ENCODE peak calls at places on chromosomes 11 and 22, in ten cellular contexts. Y is adrenal gland, E is tibial nerve, L is H1, N is heart left ventricle, I is sigmoid colon, D is uterus, P is IMR-90, W is Peyer's patch, C is H54. X is an unnamed sample.

GRCh38 chr11:3642071-3642951 is 519 bp upstream of the ART5 start:
- DNase-seq in N (peak; percentile 81), I (peak; percentile 88), E (peak; percentile 53), L (peak; percentile 95), Y (peak; percentile 70), W (peak; percentile 78), D (peak; percentile 87), C (peak; percentile 62), P (peak; percentile 58), X (peak; percentile 45)

GRCh38 chr11:8886332-8886731 is 24.7 kb upstream of the AKIP1 start:
- DNase-seq in Y (no peak), D (no peak), W (no peak), C (no peak), P (peak; percentile 45), L (no peak), N (no peak), E (no peak), I (no peak), X (no peak)

GRCh38 chr11:83047515-83048225 is 24.0 kb downstream of the RAB30 start:
- DNase-seq in L (no peak), N (no peak), P (peak; percentile 65), D (no peak), C (no peak), W (no peak), I (no peak), E (no peak), Y (no peak), X (no peak)

GRCh38 chr22:38431266-38432010 is 23.6 kb downstream of the KCNJ4 start:
- DNase-seq in Y (peak; percentile 87), L (no peak), D (no peak), E (no peak), I (no peak), P (no peak), W (no peak), N (peak; percentile 59), C (no peak), X (no peak)

GRCh38 chr11:119897046-119897440 is 168.0 kb upstream of the NECTIN1 start:
- DNase-seq in I (no peak), W (no peak), N (no peak), D (no peak), L (no peak), E (no peak), P (no peak), Y (no peak), C (no peak), X (no peak)

GRCh38 chr11:112016765-112017356 is 8.3 kb upstream of the DLAT start:
- DNase-seq in Y (peak; percentile 34), P (peak; percentile 50), L (no peak), E (no peak), I (no peak), W (no peak), N (no peak), D (no peak), C (no peak), X (no peak)

GRCh38 chr22:20792221-20792965 is 18.5 kb downstream of the SERPIND1 start:
- DNase-seq in C (no peak), Y (no peak), W (no peak), P (no peak), L (no peak), D (no peak), N (no peak), I (no peak), E (no peak), X (no peak)

GRCh38 chr22:42564699-42565098 is 10.9 kb downstream of the SERHL2 start:
- DNase-seq in E (no peak), Y (no peak), W (no peak), L (no peak), I (no peak), N (no peak), D (no peak), C (no peak), P (no peak), X (no peak)

GRCh38 chr11:129968611-129969419 is 33.8 kb downstream of the PRDM10 start:
- DNase-seq in C (no peak), I (no peak), D (no peak), W (no peak), N (no peak), E (no peak), Y (no peak), P (no peak), L (no peak), X (no peak)

GRCh38 chr11:36057372-36058045 is 113.6 kb downstream of the LDLRAD3 start:
- DNase-seq in W (no peak), Y (peak; percentile 63), D (peak; percentile 73), I (peak; percentile 83), C (no peak), N (peak; percentile 45), L (no peak), P (no peak), E (peak; percentile 70), X (no peak)

DNA sequence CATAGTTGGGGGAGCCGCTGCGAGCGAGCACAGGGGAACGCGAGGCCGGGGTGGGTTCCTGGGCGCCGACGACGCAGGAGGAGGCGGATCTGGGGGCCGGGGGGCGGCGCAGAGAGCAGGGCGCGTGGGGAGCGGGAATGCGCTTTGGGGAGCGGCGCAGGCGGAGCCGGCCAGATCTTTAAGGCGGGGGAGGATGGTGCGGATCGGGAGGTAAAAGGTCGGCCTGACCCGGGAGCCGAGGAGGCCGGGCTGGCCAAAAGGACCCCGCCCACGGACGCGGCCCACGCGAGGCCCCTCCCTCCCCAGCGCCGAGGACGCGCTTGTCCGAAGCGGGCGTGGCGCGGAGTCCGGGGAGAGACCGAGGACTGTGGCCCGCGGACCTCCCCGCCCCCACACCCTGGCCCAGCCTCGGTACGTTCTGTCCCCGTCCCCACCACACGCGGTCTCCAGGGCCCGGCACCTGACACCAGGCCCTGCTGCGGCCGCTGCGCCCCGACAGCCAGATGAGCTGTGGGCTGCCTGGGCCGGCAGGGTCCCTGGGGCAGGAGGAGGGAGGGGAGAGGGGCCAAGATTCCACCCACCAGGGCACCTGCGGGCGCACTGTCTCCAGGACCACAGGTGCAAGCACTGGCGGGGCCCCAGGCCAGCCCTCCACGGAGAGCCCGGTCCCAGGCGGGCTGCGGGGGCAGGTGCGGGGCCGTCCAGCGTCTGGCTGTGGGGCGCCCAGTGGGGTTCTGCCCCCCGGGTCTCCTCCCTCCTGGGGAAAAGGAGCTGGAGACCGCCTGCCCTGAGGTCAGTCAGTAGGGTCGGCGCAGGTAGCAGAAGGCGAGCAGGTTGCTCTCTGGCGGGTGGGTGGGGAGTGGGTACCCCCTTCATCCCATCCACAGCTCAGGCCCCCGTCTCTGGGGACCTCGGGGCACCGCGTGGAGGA is 10.9 kb downstream of the PIM3 start:
- DNase-seq in N (peak; percentile 77), E (peak; percentile 61), D (peak; percentile 92), P (no peak), C (peak; percentile 65), I (peak; percentile 88), L (peak; percentile 62), W (peak; percentile 93), Y (peak; percentile 90), X (no peak)
- TF ChIP-seq POLR2A in N (no peak), E (peak; percentile 14), D (no peak), P (peak; percentile 65), C (no peak), I (no peak), L (no peak), W (peak; percentile 55), Y (no peak), X (no peak)

GRCh38 chr11:22666700-22667439 is 459 bp downstream of the GAS2 start:
- DNase-seq in I (no peak), E (no peak), P (no peak), C (no peak), Y (peak; percentile 21), W (no peak), D (no peak), N (peak; percentile 49), L (peak; percentile 77), X (peak; percentile 25)
- TF ChIP-seq POLR2A in I (no peak), E (no peak), P (no peak), C (no peak), Y (no peak), W (no peak), D (no peak), N (no peak), L (no peak), X (no peak)

DNA sequence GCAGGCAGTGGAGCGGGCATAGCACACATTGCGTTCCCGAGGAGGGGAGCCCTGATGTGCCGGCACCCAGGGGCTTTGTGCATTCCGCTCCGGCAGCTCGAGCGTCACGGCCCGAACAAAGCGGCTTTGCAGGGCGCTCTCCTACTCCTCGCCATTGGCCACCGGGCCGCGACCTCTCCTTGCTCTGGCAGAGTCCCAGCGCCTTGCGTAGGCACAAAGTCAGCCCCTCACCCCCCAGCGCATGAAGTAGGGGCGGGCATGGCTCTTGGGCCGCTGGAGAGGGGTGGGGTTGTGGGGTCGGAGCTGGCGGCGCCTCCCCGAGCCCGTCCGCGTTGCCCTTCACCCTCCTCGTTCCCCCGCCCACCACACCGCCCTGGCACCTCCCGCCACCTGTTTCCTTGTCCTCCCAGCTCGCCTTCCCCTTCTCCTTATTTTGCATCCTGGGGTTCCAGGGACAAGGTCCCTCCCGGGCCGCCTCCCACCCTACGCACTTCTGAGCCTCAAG is 781 bp upstream of the PPARA start:
- DNase-seq in E (peak; percentile 57), D (peak; percentile 55), I (peak; percentile 84), N (peak; percentile 71), Y (peak; percentile 56), P (no peak), C (peak; percentile 29), W (peak; percentile 78), L (peak; percentile 84), X (no peak)
- TF ChIP-seq POLR2A in E (peak; percentile 54), D (no peak), I (no peak), N (no peak), Y (no peak), P (no peak), C (no peak), W (peak; percentile 37), L (no peak), X (no peak)

GRCh38 chr22:28978158-28978557 is 83.5 kb downstream of the C22orf31 start:
- DNase-seq in Y (peak; percentile 68), P (peak; percentile 54), N (peak; percentile 10), W (no peak), C (peak; percentile 26), D (peak; percentile 25), L (no peak), I (no peak), E (no peak), X (no peak)

GRCh38 chr22:28977050-28977449 is 84.6 kb downstream of the C22orf31 start:
- DNase-seq in N (no peak), P (no peak), D (no peak), L (no peak), Y (no peak), I (no peak), C (no peak), E (no peak), W (no peak), X (no peak)

GRCh38 chr22:28976588-28976987 is 85.0 kb downstream of the C22orf31 start:
- DNase-seq in C (peak; percentile 36), L (no peak), I (no peak), N (no peak), W (no peak), P (peak; percentile 88), E (no peak), D (no peak), Y (no peak), X (no peak)

GRCh38 chr22:28978863-28979799 is 82.5 kb downstream of the C22orf31 start:
- DNase-seq in W (no peak), C (no peak), I (no peak), E (no peak), Y (no peak), N (no peak), D (no peak), P (no peak), L (no peak), X (no peak)

DNA sequence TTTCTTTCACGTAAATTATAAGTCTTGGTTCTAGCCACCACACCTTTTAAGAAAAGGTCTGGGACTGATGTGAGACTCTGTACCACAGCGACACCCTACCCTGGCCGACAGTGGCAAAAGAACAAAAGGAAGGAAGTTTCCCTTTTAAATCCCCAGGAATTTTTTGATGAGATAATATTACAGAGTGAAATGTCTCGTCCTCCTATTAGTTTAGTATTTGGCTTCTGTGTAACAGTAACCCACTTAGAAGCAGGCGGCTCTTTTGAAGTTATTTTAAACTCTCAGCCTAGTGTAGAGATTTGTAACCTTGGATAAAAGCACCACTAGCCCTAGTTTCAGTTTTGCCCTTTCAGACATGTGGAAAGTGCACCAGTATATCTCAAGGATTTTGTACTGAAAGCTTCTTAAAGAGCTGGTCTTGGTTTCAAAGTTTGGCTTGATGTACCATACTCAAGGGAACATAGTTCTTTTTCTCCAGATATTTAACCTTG is 84.1 kb downstream of the C22orf31 start:
- DNase-seq in W (no peak), L (no peak), C (no peak), P (no peak), I (no peak), D (no peak), E (no peak), Y (peak; percentile 48), N (no peak), X (no peak)
- TF ChIP-seq POLR2A in W (no peak), L (no peak), C (no peak), P (no peak), I (no peak), D (no peak), E (no peak), Y (peak; percentile 28), N (no peak), X (no peak)